ENCODE peak calls at places on chromosomes 2 and 18, in five cellular contexts. B, F, Q, M and N are unnamed samples.

GRCh38 chr2:29576231-29576630 is 345.2 kb downstream of the ALK start:
- DNase-seq in B (no peak), F (no peak), Q (no peak), M (no peak), N (no peak)

GRCh38 chr2:203535078-203535783 is at the start of gene RAPH1:
- DNase-seq in B (peak; percentile 70), Q (peak; percentile 94), M (peak; percentile 87), F (peak; percentile 81), N (peak; percentile 72)

GRCh38 chr2:4420032-4420431 is 716.7 kb downstream of the DCDC2C start:
- DNase-seq in F (no peak), M (no peak), Q (no peak), B (no peak), N (no peak)

GRCh38 chr18:61892683-61893303 is at the start of gene RNF152:
- DNase-seq in M (no peak), B (peak; percentile 66), Q (peak; percentile 49), F (peak; percentile 37), N (peak; percentile 40)

GRCh38 chr2:28590496-28591301 is 94.8 kb downstream of the PLB1 start:
- DNase-seq in Q (no peak), M (no peak), B (no peak), F (no peak), N (no peak)

GRCh38 chr2:47803770-47804169 is 20.8 kb downstream of the MSH6 start:
- DNase-seq in Q (no peak), M (no peak), B (no peak), F (no peak), N (no peak)

GRCh38 chr2:184371641-184372040 is 226.7 kb upstream of the ZNF804A start:
- DNase-seq in Q (no peak), M (no peak), F (no peak), B (no peak), N (no peak)

GRCh38 chr2:26269571-26270170 is 24.9 kb downstream of the HADHB start:
- DNase-seq in F (peak; percentile 44), Q (peak; percentile 84), M (peak; percentile 18), B (no peak), N (no peak)

GRCh38 chr2:110748489-110748867 is 16.1 kb downstream of the ACOXL start:
- DNase-seq in F (peak; percentile 71), Q (peak; percentile 73), B (no peak), M (peak; percentile 76), N (peak; percentile 88)

GRCh38 chr2:45067859-45068642 is 58.8 kb upstream of the SIX2 start:
- DNase-seq in Q (no peak), F (no peak), M (no peak), B (no peak), N (no peak)

GRCh38 chr2:21981127-21981526 is 857.4 kb downstream of the TDRD15 start:
- DNase-seq in M (no peak), F (no peak), B (no peak), Q (no peak), N (no peak)

GRCh38 chr2:53818854-53819435 is 32.1 kb downstream of the ERLEC1 start:
- DNase-seq in Q (no peak), B (no peak), M (no peak), F (no peak), N (no peak)

GRCh38 chr2:39732492-39732891 is 46.6 kb downstream of the THUMPD2 start:
- DNase-seq in F (no peak), B (no peak), M (no peak), Q (no peak), N (no peak)

GRCh38 chr2:197121255-197121654 is 189.3 kb downstream of the ANKRD44 start:
- DNase-seq in B (no peak), Q (no peak), M (no peak), F (no peak), N (peak; percentile 30)

GRCh38 chr2:215929602-215930335 is 83.6 kb downstream of the MREG start:
- DNase-seq in M (no peak), B (no peak), Q (peak; percentile 50), F (no peak), N (peak; percentile 3)

DNA sequence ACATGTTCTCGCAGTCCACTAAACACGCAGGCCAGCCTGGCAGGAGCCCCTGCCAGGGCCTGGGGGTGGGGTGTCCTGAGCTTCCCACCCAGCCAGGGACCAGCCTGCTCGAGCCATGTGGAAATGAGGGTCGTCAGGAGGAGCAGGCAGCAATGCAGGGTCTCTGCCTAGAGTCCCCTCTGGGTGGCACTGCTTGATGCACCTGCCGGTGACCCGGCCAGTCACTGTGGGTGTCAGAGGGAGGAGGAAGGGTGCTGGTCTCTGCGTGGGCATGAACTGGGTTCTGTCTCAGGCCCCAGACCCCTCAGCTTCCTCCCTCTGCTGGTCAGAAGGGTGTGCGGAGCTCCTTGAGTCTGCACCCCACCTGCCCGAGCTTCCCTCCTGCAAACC is 166.4 kb downstream of the INHBB start:
- DNase-seq in F (no peak), Q (no peak), M (no peak), B (no peak), N (no peak)
- TF ChIP-seq CTCF in F (no peak), Q (no peak), M (no peak), B (no peak), N (no peak)

GRCh38 chr18:10100236-10100635 is 186.4 kb downstream of the VAPA start:
- DNase-seq in B (no peak), M (no peak), F (no peak), Q (no peak), N (no peak)
- TF ChIP-seq CTCF in B (no peak), M (no peak), F (no peak), Q (no peak), N (no peak)

GRCh38 chr18:12328179-12328823 is 20.3 kb downstream of the TUBB6 start:
- DNase-seq in M (no peak), B (no peak), Q (no peak), F (no peak), N (no peak)
- TF ChIP-seq CTCF in M (no peak), B (no peak), Q (no peak), F (no peak), N (no peak)

GRCh38 chr2:240596491-240596931 is 10.0 kb downstream of the CAPN10 start:
- DNase-seq in B (no peak), Q (no peak), M (no peak), F (no peak), N (no peak)

GRCh38 chr2:240594511-240595380 is 8.2 kb downstream of the CAPN10 start:
- DNase-seq in M (no peak), Q (no peak), F (no peak), B (peak; percentile 13), N (no peak)

GRCh38 chr2:240596080-240596460 is 9.5 kb downstream of the CAPN10 start:
- DNase-seq in B (peak; percentile 16), F (no peak), Q (no peak), M (no peak), N (no peak)

GRCh38 chr2:240597054-240597418 is 10.5 kb downstream of the CAPN10 start:
- DNase-seq in Q (no peak), M (no peak), B (peak; percentile 6), F (no peak), N (no peak)

GRCh38 chr2:240595381-240596079 is 9.0 kb downstream of the CAPN10 start:
- DNase-seq in M (peak; percentile 74), Q (no peak), B (peak; percentile 11), F (peak; percentile 77), N (peak; percentile 66)
- TF ChIP-seq CTCF in M (peak; percentile 65), Q (peak; percentile 9), B (no peak), F (peak; percentile 36), N (peak; percentile 62)

GRCh38 chr2:172674034-172674967 is 61.3 kb upstream of the RAPGEF4 start:
- DNase-seq in B (no peak), F (peak; percentile 66), Q (no peak), M (peak; percentile 62), N (peak; percentile 41)
- TF ChIP-seq CTCF in B (no peak), F (peak; percentile 58), Q (no peak), M (peak; percentile 85), N (no peak)

GRCh38 chr18:3164381-3164780 is 55.4 kb downstream of the MYOM1 start:
- DNase-seq in F (no peak), B (no peak), M (no peak), Q (no peak), N (no peak)

GRCh38 chr18:3162181-3162580 is 57.6 kb downstream of the MYOM1 start:
- DNase-seq in M (no peak), Q (peak; percentile 69), F (no peak), B (no peak), N (no peak)

GRCh38 chr18:3159830-3160229 is 59.9 kb downstream of the MYOM1 start:
- DNase-seq in Q (no peak), B (no peak), F (no peak), M (no peak), N (no peak)

GRCh38 chr18:3163968-3164367 is 55.8 kb downstream of the MYOM1 start:
- DNase-seq in F (no peak), M (no peak), B (no peak), Q (no peak), N (no peak)
- TF ChIP-seq CTCF in F (no peak), M (no peak), B (no peak), Q (no peak), N (no peak)

DNA sequence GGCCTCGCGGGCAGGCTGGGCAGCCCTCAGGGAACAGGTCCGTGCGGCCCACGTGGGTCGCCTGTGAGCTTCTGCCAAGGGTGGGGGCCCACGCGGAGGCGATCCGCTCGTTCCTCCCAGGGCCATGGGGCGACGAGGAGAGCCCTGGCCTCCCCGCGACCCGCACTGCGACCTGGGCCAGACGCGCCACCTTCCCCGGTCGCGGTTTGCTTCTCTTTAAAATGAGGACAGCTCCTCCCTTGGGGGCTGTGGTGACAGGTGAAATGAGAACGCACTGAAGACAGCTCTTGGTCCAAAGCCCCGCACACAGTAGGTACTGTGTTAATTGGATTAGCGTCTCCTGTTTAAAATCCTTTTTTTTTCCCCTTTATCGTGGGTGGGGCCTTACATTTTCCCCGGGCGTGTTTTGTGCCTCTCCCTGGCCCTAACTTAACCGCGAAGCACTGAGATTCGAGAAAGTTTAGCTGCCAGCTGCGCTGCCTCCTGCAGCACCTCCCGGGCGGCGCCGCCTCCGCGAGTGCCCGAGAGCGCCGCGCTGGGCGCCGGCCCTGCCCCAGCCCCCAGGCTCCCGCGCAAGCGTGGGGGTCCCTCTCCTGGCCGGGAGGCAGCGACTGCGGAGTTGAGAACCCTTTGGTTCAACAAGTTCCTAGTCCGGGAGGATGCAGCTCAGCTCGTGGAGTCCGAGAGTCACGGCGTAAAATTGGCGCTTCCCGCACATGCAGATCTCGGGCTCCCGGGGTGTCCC is 1.1 kb downstream of the HPCAL1 start:
- DNase-seq in Q (peak; percentile 47), F (peak; percentile 61), B (peak; percentile 65), M (peak; percentile 65), N (peak; percentile 59)
- TF ChIP-seq CTCF in Q (peak; percentile 1), F (no peak), B (peak; percentile 37), M (peak; percentile 9), N (no peak)